ENCODE peak calls at places on chromosomes 2 and 18, in four cellular contexts. U is GM23338, F is heart left ventricle, Q is IMR-90. W is an unnamed sample. For H3K4me1, the result is how much of the 10 kb centered on the place peaks cover.

GRCh38 chr2:134433469-134433868 is 179.6 kb downstream of the MGAT5 start:
- DNase-seq in U (no peak), F (no peak), Q (no peak), W (no peak)

GRCh38 chr2:119225084-119225864 is 1.6 kb downstream of the STEAP3 start:
- DNase-seq in U (peak), F (no peak), Q (peak), W (peak)

GRCh38 chr2:156562136-156562535 is 126.0 kb downstream of the GPD2 start:
- DNase-seq in U (no peak), F (no peak), Q (no peak), W (peak)

GRCh38 chr2:240237609-240238151 is 97.2 kb upstream of the OTOS start:
- DNase-seq in U (no peak), F (peak), Q (peak), W (no peak)

GRCh38 chr18:76398295-76398694 is 96.7 kb downstream of the ZNF516 start:
- DNase-seq in U (no peak), F (no peak), Q (no peak), W (peak)

GRCh38 chr2:160993543-160994090 is 166.6 kb upstream of the TANK start:
- DNase-seq in U (no peak), F (peak), Q (no peak), W (no peak)

GRCh38 chr18:23664674-23665073 is 2.0 kb upstream of the ANKRD29 start:
- DNase-seq in U (no peak), F (no peak), Q (peak), W (no peak)

GRCh38 chr2:125681576-125681975 is 974.4 kb upstream of the GYPC start:
- DNase-seq in U (no peak), F (no peak), Q (no peak), W (no peak)

GRCh38 chr18:1513519-1513918 is 608.8 kb downstream of the ADCYAP1 start:
- DNase-seq in U (no peak), F (no peak), Q (no peak), W (no peak)

GRCh38 chr2:207683879-207684627 is 27.4 kb upstream of the CCNYL1 start:
- DNase-seq in U (no peak), F (no peak), Q (peak), W (peak)

GRCh38 chr2:204665244-204665643 is 120.0 kb downstream of the PARD3B start:
- DNase-seq in U (peak), F (no peak), Q (peak), W (no peak)

GRCh38 chr2:152781210-152781609 is 62.8 kb downstream of the ARL6IP6 start:
- DNase-seq in U (no peak), F (no peak), Q (no peak), W (no peak)

GRCh38 chr2:152047826-152048476 is 50.9 kb downstream of the CACNB4 start:
- DNase-seq in U (peak), F (no peak), Q (no peak), W (no peak)

GRCh38 chr2:105646423-105647076 is 98.2 kb upstream of the NCK2 start:
- DNase-seq in U (no peak), F (no peak), Q (no peak), W (peak)

GRCh38 chr2:142180820-142181533 is 50.2 kb upstream of the LRP1B start:
- DNase-seq in U (peak), F (peak), Q (peak), W (no peak)

GRCh38 chr2:177282101-177282573 is 17.6 kb upstream of the NFE2L2 start:
- DNase-seq in U (no peak), F (peak), Q (peak), W (peak)

GRCh38 chr2:75221872-75222271 is 22.6 kb upstream of the TACR1 start:
- DNase-seq in U (no peak), F (no peak), Q (peak), W (no peak)

GRCh38 chr2:202317080-202317859 is 51.7 kb downstream of the NOP58 start:
- DNase-seq in U (peak), F (peak), Q (peak), W (peak)

GRCh38 chr18:56381151-56381550 is 257.2 kb downstream of the TXNL1 start:
- DNase-seq in U (no peak), F (no peak), Q (no peak), W (no peak)

GRCh38 chr2:74554821-74555531 is 456 bp downstream of the DOK1 start:
- DNase-seq in U (peak), F (peak), Q (peak), W (peak)

GRCh38 chr18:47262397-47263196 is 11.1 kb upstream of the SKOR2 start:
- DNase-seq in U (peak), F (no peak), Q (no peak), W (no peak)

GRCh38 chr2:150204449-150204848 is 283.0 kb downstream of the RND3 start:
- DNase-seq in U (no peak), F (no peak), Q (peak), W (no peak)

GRCh38 chr2:200864206-200864976 is at the start of gene CLK1:
- DNase-seq in U (peak), F (peak), Q (peak), W (peak)

GRCh38 chr2:200861617-200862016 is 2.8 kb downstream of the CLK1 start:
- DNase-seq in U (peak), F (no peak), Q (no peak), W (no peak)

GRCh38 chr2:200865736-200865995 is 1.2 kb upstream of the CLK1 start:
- DNase-seq in U (no peak), F (no peak), Q (no peak), W (no peak)

GRCh38 chr2:200862532-200863000 is 1.9 kb downstream of the CLK1 start:
- DNase-seq in U (peak), F (no peak), Q (peak), W (peak)

DNA sequence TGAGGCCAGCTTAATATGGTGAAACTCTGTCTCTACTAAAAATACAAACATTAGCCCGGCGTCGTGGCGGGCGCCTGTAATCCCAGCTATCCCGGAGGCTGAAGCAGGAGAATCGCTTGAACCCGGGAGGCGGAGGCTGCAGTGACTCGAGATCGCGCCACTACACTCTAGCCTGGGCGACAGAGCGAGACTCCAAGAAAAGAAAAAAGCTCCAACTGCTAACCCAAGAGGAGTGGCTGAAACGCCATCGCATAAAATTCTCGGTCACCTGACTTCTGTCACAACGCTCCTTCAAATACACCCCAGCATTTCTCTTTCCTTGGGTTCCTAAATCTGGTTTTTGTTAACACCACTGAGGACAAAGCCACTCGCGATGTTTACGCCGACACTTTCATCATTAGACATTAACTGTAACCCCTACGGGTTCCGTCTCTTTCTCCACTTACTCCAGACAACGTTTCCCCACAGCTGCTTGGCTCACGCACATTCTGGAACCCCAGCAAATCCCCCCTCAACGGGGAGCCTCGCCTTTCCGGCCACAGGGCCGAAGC is 728 bp downstream of the CLK1 start:
- DNase-seq in U (no peak), F (no peak), Q (no peak), W (no peak)
- H3K4me1 ChIP-seq in U (under half), F (under half), Q (under half), W (under half)

GRCh38 chr2:145321344-145321743 is 801.4 kb upstream of the ZEB2 start:
- DNase-seq in U (no peak), F (no peak), Q (no peak), W (no peak)
- H3K4me1 ChIP-seq in U (under half), F (under half), Q (under half), W (under half)

GRCh38 chr2:237092920-237093781 is 7.5 kb downstream of the COPS8 start:
- DNase-seq in U (peak), F (peak), Q (peak), W (no peak)

GRCh38 chr2:237090906-237091305 is 5.2 kb downstream of the COPS8 start:
- DNase-seq in U (no peak), F (no peak), Q (peak), W (no peak)

GRCh38 chr2:237096201-237096600 is 10.5 kb downstream of the COPS8 start:
- DNase-seq in U (no peak), F (no peak), Q (no peak), W (no peak)

GRCh38 chr2:237091779-237092436 is 6.2 kb downstream of the COPS8 start:
- DNase-seq in U (no peak), F (no peak), Q (peak), W (no peak)

DNA sequence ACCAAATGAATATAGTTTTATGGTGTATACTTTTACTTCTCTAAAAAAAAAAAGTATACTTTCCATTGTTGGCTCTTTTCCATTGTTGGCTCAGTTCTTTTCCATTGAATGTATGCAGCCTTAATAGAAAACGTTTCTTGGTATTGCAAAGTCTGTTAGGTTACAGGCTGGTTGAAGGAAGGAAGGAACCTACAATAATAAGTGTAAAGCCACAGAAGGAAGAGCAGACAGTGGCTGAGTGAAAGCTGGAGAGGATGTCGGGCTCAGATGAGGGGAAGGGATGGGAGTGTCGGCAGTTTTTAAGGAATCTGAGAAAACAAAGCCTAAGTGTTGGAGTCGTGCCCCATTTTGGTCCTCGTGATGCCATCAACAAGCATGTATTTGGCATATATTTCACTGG is 6.8 kb downstream of the COPS8 start:
- DNase-seq in U (no peak), F (no peak), Q (no peak), W (no peak)
- H3K4me1 ChIP-seq in U (under half), F (under half), Q (under half), W (under half)

GRCh38 chr18:54255141-54255540 is 14.2 kb upstream of the POLI start:
- DNase-seq in U (no peak), F (no peak), Q (no peak), W (no peak)

GRCh38 chr18:54251606-54252400 is 17.5 kb upstream of the POLI start:
- DNase-seq in U (no peak), F (no peak), Q (no peak), W (no peak)

GRCh38 chr18:54247488-54248175 is 21.7 kb upstream of the POLI start:
- DNase-seq in U (peak), F (no peak), Q (no peak), W (no peak)

GRCh38 chr18:54254265-54254758 is 15.0 kb upstream of the POLI start:
- DNase-seq in U (peak), F (no peak), Q (peak), W (peak)

DNA sequence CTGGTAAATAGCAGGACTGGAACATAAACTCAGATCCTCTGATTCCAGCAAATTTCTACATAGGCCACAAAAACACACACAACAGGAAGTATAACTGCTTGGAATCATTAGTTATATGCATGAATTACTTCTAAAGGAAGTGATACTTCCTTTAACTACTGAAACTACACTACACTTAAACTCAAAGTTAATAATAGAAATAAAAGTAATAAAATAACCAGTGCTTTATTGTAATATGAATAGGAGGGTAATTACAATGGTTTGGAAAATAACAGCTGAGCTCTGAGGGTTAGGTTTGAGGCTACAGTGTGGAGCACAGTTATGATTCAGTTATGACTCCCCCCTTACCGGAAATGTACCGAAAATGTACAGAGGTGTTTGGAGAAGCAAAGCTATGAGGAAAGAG is 18.5 kb upstream of the POLI start:
- DNase-seq in U (no peak), F (no peak), Q (no peak), W (no peak)
- H3K4me1 ChIP-seq in U (under half), F (under half), Q (under half), W (under half)

GRCh38 chr2:102033028-102033749 is 41.4 kb downstream of the IL1R2 start:
- DNase-seq in U (no peak), F (peak), Q (peak), W (no peak)

GRCh38 chr2:102030855-102031527 is 39.2 kb downstream of the IL1R2 start:
- DNase-seq in U (no peak), F (no peak), Q (no peak), W (no peak)

GRCh38 chr2:102030502-102030854 is 38.7 kb downstream of the IL1R2 start:
- DNase-seq in U (no peak), F (no peak), Q (no peak), W (no peak)

GRCh38 chr2:102033750-102034682 is 42.3 kb downstream of the IL1R2 start:
- DNase-seq in U (no peak), F (no peak), Q (no peak), W (no peak)

GRCh38 chr2:102032368-102033027 is 40.7 kb downstream of the IL1R2 start:
- DNase-seq in U (no peak), F (no peak), Q (peak), W (no peak)
- H3K4me1 ChIP-seq in U (under half), F (under half), Q (under half), W (under half)

GRCh38 chr2:102066554-102066953 is 74.8 kb downstream of the IL1R2 start:
- DNase-seq in U (no peak), F (no peak), Q (no peak), W (no peak)

GRCh38 chr2:102064679-102065674 is 73.2 kb downstream of the IL1R2 start:
- DNase-seq in U (no peak), F (no peak), Q (peak), W (no peak)

GRCh38 chr2:102063360-102063947 is 71.7 kb downstream of the IL1R2 start:
- DNase-seq in U (no peak), F (peak), Q (peak), W (no peak)

GRCh38 chr2:102063948-102064678 is 72.4 kb downstream of the IL1R2 start:
- DNase-seq in U (peak), F (peak), Q (peak), W (no peak)

GRCh38 chr2:102065675-102066252 is 74.0 kb downstream of the IL1R2 start:
- DNase-seq in U (no peak), F (peak), Q (peak), W (no peak)
- H3K4me1 ChIP-seq in U (under half), F (under half), Q (under half), W (under half)

GRCh38 chr2:45700407-45701013 is 49.0 kb downstream of the PRKCE start:
- DNase-seq in U (peak), F (no peak), Q (no peak), W (no peak)
- H3K4me1 ChIP-seq in U (under half), F (under half), Q (under half), W (under half)

GRCh38 chr18:21997207-21998143 is 171.9 kb upstream of the GATA6 start:
- DNase-seq in U (peak), F (no peak), Q (peak), W (peak)
- H3K4me1 ChIP-seq in U (under half), F (under half), Q (under half), W (under half)

W was measured in small intestine.